ENCODE peak calls at places on chromosomes 16 and 17, in four cellular contexts. H is transverse colon, X is tibial nerve, T is ovary. I is an unnamed sample.

GRCh38 chr16:57906385-57907316 is 64.3 kb downstream of the CNGB1 start:
- DNase-seq in H (no peak), X (no peak), T (no peak), I (no peak)

GRCh38 chr16:14548933-14549788 is 80.9 kb downstream of the PARN start:
- DNase-seq in H (no peak), X (no peak), T (no peak), I (no peak)

GRCh38 chr17:1607971-1608320 is 20.7 kb downstream of the SLC43A2 start:
- DNase-seq in H (no peak), X (no peak), T (no peak), I (no peak)

GRCh38 chr16:12320298-12320706 is 343.8 kb downstream of the SNX29 start:
- DNase-seq in H (no peak), X (no peak), T (no peak), I (no peak)

GRCh38 chr16:66386629-66387622 is 20.4 kb downstream of the CDH5 start:
- DNase-seq in H (no peak), X (peak), T (no peak), I (no peak)

GRCh38 chr16:89700649-89701424 is 668 bp downstream of the SPATA2L start:
- DNase-seq in H (peak), X (no peak), T (no peak), I (peak)

GRCh38 chr17:15943971-15944719 is 785 bp upstream of the ADORA2B start:
- DNase-seq in H (no peak), X (no peak), T (no peak), I (no peak)

GRCh38 chr17:38402897-38403296 is 25.4 kb upstream of the ARHGAP23 start:
- DNase-seq in H (no peak), X (no peak), T (no peak), I (no peak)

GRCh38 chr16:67015317-67015731 is 13.6 kb upstream of the CBFB start:
- DNase-seq in H (peak), X (peak), T (peak), I (no peak)

GRCh38 chr17:19707728-19708221 is 8.6 kb downstream of the SLC47A2 start:
- DNase-seq in H (no peak), X (no peak), T (no peak), I (peak)

GRCh38 chr17:74742978-74743545 is 5.4 kb upstream of the NHERF1 start:
- DNase-seq in H (no peak), X (no peak), T (no peak), I (no peak)
- H3K4me3 ChIP-seq in H (no peak), X (no peak), T (no peak), I (no peak)

GRCh38 chr16:85554114-85554790 is 58.9 kb upstream of the GSE1 start:
- DNase-seq in H (peak), X (peak), T (peak), I (peak)
- TF ChIP-seq POLR2A in H (peak), X (peak), T (peak), I (no peak)

DNA sequence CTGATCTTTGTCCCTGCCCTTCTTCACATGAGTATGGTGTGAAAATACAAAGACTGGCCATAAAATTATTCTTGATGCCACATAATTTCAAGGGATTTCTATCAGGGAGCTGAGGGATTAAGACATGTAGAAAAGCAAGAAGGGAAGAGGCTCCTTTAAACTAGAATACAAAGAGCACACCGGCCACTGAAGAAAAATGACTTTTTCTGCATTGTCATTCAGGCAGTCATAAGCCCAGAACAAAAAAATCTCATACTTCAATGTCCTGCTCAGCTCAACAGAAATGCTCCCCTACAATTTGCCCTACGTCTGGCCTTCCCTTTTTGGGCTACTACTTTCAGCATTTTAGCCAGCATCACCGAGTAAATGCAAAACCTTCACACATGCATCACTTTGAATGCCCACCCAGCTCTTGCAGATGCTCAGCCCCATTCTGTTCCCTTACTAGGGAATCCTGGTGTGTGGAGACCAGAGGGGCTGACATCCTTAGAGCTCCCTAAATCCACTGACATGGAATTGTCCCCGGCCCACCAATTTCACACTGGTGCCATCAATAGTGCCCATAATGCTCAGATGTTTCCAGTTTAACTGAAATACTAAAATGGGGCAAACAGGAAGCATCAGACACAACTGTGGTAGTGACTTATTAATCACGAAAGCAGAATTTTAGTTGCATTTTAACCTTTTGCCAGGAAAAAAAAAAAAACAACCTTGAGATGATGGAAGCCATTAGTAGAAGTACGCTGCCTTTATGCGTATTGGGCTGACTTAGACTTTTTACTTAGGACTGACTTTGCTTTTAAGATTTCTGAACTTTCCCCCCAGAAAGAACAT is 2.7 kb downstream of the MAP3K14 start:
- DNase-seq in H (no peak), X (no peak), T (no peak), I (no peak)
- H3K4me3 ChIP-seq in H (no peak), X (peak), T (no peak), I (no peak)

DNA sequence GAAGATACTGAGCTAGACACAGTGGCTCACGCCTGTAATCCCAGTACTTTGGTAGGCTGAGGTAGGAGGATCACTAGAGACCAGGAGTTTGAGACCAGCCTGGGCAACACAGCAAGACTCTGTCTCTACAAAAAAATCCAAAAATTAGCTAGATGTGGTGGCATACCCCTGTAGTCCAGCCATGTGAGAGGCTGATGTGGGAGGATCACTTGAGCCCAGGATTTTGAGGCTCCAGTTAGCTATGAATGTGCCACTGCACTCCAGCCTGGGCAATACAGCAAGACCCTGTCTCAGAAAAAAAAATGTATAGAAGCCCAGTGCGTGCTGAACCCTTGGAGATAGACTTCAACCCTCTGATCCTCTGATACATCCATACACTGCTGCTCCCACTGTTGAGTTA is 7.2 kb upstream of the PPM1D start:
- DNase-seq in H (no peak), X (no peak), T (no peak), I (no peak)
- TF ChIP-seq POLR2A in H (no peak), X (no peak), T (no peak), I (no peak)

DNA sequence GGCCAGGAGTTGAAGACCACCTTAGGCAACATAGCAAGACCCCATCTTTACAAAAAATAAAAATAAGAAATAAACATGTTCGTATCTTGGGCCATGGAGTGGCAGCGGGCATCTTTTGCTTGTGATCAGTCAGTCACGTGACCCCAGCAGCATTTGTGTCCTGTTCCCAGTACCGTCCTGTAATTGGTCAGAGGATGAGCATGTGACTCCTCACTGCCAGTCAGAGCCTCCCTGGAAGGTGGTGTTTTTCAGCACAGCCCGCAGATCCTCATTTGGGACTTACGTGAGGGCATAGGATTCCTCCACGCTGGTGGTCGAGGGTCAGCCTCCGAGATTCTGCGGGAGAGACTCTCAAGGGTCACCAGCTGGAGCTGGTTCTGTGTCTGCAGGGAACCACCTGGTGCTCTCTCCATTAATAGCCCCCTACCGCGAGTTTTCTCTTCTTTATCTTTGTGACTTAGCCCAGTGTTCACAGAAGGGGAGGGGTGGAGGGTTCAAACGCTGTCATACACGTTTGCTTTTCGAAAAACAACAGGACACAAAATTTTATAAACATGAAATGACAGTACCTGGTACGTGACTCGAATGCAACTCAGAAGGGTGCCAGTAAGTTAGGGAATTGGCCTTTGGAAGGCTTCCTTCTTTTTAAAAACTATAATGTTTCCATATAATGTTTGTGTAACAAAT is 17.2 kb downstream of the MRC2 start:
- DNase-seq in H (no peak), X (no peak), T (no peak), I (no peak)
- H3K4me3 ChIP-seq in H (no peak), X (no peak), T (no peak), I (no peak)

GRCh38 chr17:39739020-39739884 is 1.5 kb downstream of the GRB7 start:
- DNase-seq in H (peak), X (no peak), T (no peak), I (peak)
- TF ChIP-seq POLR2A in H (peak), X (no peak), T (no peak), I (peak)

GRCh38 chr17:17497065-17497844 is 1.1 kb upstream of the RASD1 start:
- DNase-seq in H (no peak), X (no peak), T (no peak), I (no peak)
- H3K4me3 ChIP-seq in H (no peak), X (peak), T (peak), I (peak)

DNA sequence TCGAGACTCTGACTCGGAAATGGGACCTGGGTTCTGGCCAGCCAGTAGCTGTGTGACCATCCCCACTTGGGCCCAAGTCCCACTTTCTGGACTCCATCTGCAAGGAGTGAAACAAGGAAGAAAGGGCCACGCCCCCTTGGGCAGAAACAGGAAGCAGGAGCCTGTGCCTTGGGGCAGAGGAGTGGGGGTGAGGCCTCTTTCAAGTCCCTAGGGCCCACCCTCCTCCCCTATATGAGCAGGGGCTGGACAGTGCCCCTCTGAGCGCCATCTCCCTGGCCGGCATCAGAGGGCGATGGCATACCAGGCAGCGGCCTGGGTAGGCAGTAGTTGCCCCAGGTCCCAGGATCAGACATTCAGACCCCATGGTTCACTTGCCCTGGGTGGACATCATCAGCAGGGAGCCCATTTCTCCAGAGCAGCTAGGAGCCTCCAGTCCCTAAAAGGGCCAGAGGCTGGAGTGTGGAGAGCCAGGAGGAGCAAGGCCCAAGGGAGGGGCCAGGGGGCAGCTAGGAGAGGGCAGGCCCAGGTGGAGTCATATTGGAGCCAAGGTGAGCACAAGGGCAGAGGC is 7.1 kb downstream of the BCAR1 start:
- DNase-seq in H (peak), X (no peak), T (no peak), I (no peak)
- TF ChIP-seq POLR2A in H (no peak), X (no peak), T (no peak), I (no peak)

GRCh38 chr16:81179219-81179618 is 59.3 kb upstream of the BCO1 start:
- DNase-seq in H (no peak), X (no peak), T (no peak), I (no peak)

GRCh38 chr16:81175325-81175891 is 63.1 kb upstream of the BCO1 start:
- DNase-seq in H (no peak), X (no peak), T (no peak), I (peak)

GRCh38 chr16:81180578-81180977 is 57.9 kb upstream of the BCO1 start:
- DNase-seq in H (no peak), X (no peak), T (no peak), I (no peak)

GRCh38 chr16:81185416-81185815 is 53.1 kb upstream of the BCO1 start:
- DNase-seq in H (no peak), X (no peak), T (no peak), I (no peak)

GRCh38 chr16:81181013-81181720 is 57.3 kb upstream of the BCO1 start:
- DNase-seq in H (peak), X (peak), T (peak), I (peak)
- H3K4me3 ChIP-seq in H (no peak), X (no peak), T (no peak), I (no peak)

DNA sequence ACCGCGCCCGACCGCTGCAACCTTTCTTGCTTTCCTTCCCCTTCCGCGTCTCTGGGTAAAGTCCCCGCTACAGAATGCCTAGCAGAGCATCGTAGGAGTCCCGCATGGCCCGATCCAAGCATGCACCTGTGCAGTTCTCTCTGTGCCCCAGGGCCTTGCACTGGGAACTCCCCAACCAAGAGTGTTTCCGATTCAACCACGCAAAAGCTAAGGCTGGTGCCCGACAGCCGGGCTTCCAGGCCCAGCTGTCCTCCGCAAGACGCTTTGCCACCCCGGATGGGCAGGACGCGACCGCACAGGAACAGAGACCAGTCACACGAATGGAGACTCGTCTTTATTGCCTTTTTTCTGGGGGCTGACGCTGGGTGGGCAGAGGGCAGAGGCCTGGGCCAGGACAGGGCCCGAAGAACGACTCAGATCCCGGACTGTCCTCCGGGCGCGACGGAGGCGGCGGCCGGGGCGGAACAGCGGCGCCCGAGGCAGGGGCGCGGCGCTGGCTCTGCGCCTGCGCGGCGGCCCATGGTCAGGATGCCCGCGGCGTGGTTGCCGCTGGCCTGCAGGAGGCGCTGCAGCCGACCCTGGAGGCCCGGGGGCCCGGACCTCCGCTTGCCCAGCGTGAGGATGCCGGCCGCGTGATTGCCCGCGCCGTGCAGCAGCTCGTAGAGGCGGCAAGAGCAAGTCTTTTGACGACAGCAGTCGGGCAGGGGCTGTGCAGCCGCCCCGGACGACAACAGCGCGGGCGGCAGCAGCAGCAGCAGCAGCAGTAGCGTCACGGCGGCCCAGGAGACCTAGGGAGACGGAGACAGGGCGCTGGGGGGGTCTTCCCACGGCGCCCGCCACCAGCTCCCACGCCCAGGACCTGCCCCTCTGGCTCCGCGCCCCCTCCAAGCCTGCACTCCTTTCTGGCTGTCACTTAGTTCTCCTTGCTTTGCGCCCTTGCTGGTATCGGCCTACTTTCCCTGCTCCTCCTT is 1.2 kb downstream of the HCRT start:
- DNase-seq in H (peak), X (peak), T (peak), I (peak)
- TF ChIP-seq POLR2A in H (peak), X (peak), T (no peak), I (no peak)